ENCODE peak calls at places on chromosomes 1 and 21, in five cellular contexts. Y is NCI-H2081; X is activated effector memory CD4-positive, alpha-beta T cell treated with anti-CD3 and anti-CD28 coated beads, Interleukin-2, amount 50 U/mL, for 16 hours; F is KBM-7; R is IMR-90. O is an unnamed sample.

GRCh38 chr21:42839271-42840231 is 39.8 kb downstream of the WDR4 start:
- DNase-seq in Y (no peak), F (no peak), X (peak; percentile 55), R (no peak), O (no peak)

GRCh38 chr1:225642177-225642576 is 10.7 kb downstream of the ENAH start:
- DNase-seq in F (no peak), Y (no peak), R (peak; percentile 56), X (no peak), O (no peak)

GRCh38 chr1:2213576-2214505 is 14.3 kb upstream of the SKI start:
- DNase-seq in X (no peak), Y (no peak), R (peak; percentile 86), F (no peak), O (no peak)

GRCh38 chr1:115135681-115136080 is 46.4 kb upstream of the TSPAN2 start:
- DNase-seq in R (peak; percentile 60), X (no peak), Y (no peak), F (no peak), O (no peak)

GRCh38 chr1:213250041-213250440 is 199.0 kb downstream of the RPS6KC1 start:
- DNase-seq in F (no peak), Y (no peak), X (no peak), R (no peak), O (no peak)

GRCh38 chr1:154407021-154407865 is 2.1 kb downstream of the IL6R start:
- DNase-seq in X (peak; percentile 80), F (peak; percentile 86), R (no peak), Y (no peak), O (no peak)

GRCh38 chr1:155984341-155984740 is 6.0 kb upstream of the ARHGEF2 start:
- DNase-seq in Y (no peak), F (no peak), R (no peak), X (no peak), O (no peak)

GRCh38 chr1:183244466-183244865 is 58.4 kb downstream of the LAMC2 start:
- DNase-seq in F (no peak), R (peak; percentile 28), Y (no peak), X (no peak), O (no peak)

GRCh38 chr1:226664413-226665101 is 74.5 kb downstream of the ITPKB start:
- DNase-seq in Y (no peak), F (no peak), X (no peak), R (peak; percentile 94), O (no peak)

GRCh38 chr1:120179420-120180348 is 3.4 kb upstream of the SEC22B start:
- DNase-seq in Y (no peak), X (no peak), R (peak; percentile 90), F (no peak), O (no peak)

GRCh38 chr1:21318714-21319159 is 28.5 kb upstream of the ECE1 start:
- DNase-seq in X (no peak), Y (no peak), R (peak; percentile 87), F (no peak), O (no peak)

GRCh38 chr1:15346356-15347030 is 63.2 kb upstream of the EFHD2 start:
- DNase-seq in X (no peak), R (no peak), Y (no peak), F (no peak), O (no peak)

GRCh38 chr1:93704063-93704462 is 22.4 kb upstream of the BCAR3 start:
- DNase-seq in R (no peak), F (no peak), X (no peak), Y (no peak), O (no peak)

GRCh38 chr1:184930232-184930631 is 44.1 kb downstream of the NIBAN1 start:
- DNase-seq in F (no peak), X (no peak), R (no peak), Y (no peak), O (no peak)

GRCh38 chr1:198935371-198935921 is 296.6 kb downstream of the PTPRC start:
- DNase-seq in Y (peak; percentile 99), X (peak; percentile 85), F (peak; percentile 96), R (peak; percentile 98), O (peak; percentile 18)

GRCh38 chr1:27138927-27139326 is 16.0 kb downstream of the SLC9A1 start:
- DNase-seq in X (no peak), F (no peak), Y (no peak), R (no peak), O (no peak)

GRCh38 chr1:230121950-230122349 is 54.9 kb downstream of the GALNT2 start:
- DNase-seq in R (no peak), Y (no peak), X (no peak), F (no peak), O (no peak)

GRCh38 chr1:193973428-193973827 is 787.0 kb upstream of the B3GALT2 start:
- DNase-seq in X (no peak), Y (no peak), F (no peak), R (no peak), O (no peak)

GRCh38 chr21:32257952-32258785 is 20.7 kb downstream of the MIS18A start:
- DNase-seq in Y (peak; percentile 72), F (peak; percentile 75), X (peak; percentile 65), R (peak; percentile 85), O (peak; percentile 12)

GRCh38 chr1:166999500-166999899 is 10.4 kb downstream of the MAEL start:
- DNase-seq in F (no peak), R (no peak), Y (no peak), X (no peak), O (no peak)

GRCh38 chr1:20530901-20531300 is 21.5 kb upstream of the FAM43B start:
- DNase-seq in F (no peak), Y (no peak), R (no peak), X (no peak), O (no peak)

GRCh38 chr1:205354259-205354904 is 2.3 kb downstream of the KLHDC8A start:
- DNase-seq in F (peak; percentile 58), R (peak; percentile 76), Y (peak; percentile 73), X (peak; percentile 78), O (peak; percentile 51)

GRCh38 chr1:214551436-214552173 is at the start of gene PTPN14:
- DNase-seq in Y (peak; percentile 27), F (peak; percentile 74), R (peak; percentile 96), X (no peak), O (no peak)

GRCh38 chr1:29754608-29755375 is 518.5 kb downstream of the PTPRU start:
- DNase-seq in F (no peak), Y (no peak), R (no peak), X (no peak), O (no peak)

GRCh38 chr1:231053493-231054162 is 13.6 kb upstream of the FAM89A start:
- DNase-seq in X (no peak), F (peak; percentile 74), Y (no peak), R (peak; percentile 77), O (no peak)

GRCh38 chr1:41557751-41558455 is 73.4 kb upstream of the EDN2 start:
- DNase-seq in F (no peak), X (peak; percentile 55), R (no peak), Y (no peak), O (no peak)

GRCh38 chr1:149903836-149904491 is 4.6 kb downstream of the BOLA1 start:
- DNase-seq in Y (no peak), F (no peak), R (no peak), X (peak; percentile 21), O (no peak)

GRCh38 chr1:66729130-66729922 is 22.9 kb upstream of the DYNLT5 start:
- DNase-seq in Y (no peak), R (no peak), X (no peak), F (peak; percentile 92), O (no peak)

GRCh38 chr1:22142315-22143064 is 407 bp downstream of the WNT4 start:
- DNase-seq in Y (no peak), X (no peak), F (peak; percentile 48), R (no peak), O (no peak)

GRCh38 chr1:3161130-3161840 is 92.3 kb downstream of the PRDM16 start:
- DNase-seq in R (no peak), Y (no peak), F (no peak), X (no peak), O (no peak)

GRCh38 chr21:46295177-46295711 is 9.1 kb downstream of the YBEY start:
- DNase-seq in R (peak; percentile 69), X (no peak), Y (no peak), F (peak; percentile 34), O (no peak)

GRCh38 chr1:1959840-1960479 is 40.9 kb upstream of the TMEM52 start:
- DNase-seq in F (peak; percentile 87), R (peak; percentile 51), Y (peak; percentile 87), X (peak; percentile 85), O (peak; percentile 28)